ENCODE peak calls at places on chromosome 21, in seven cellular contexts. H is H1, R is SK-N-SH, Q is HepG2, A is K562, C is HCT116, K is GM12878. U is an unnamed sample.

GRCh38 chr21:33327792-33328433 is 3.1 kb downstream of the IFNAR1 start:
- DNase-seq in R (no peak), H (no peak), A (no peak), Q (no peak), K (no peak), C (no peak), U (no peak)

GRCh38 chr21:39576518-39577128 is 36.1 kb upstream of the B3GALT5 start:
- DNase-seq in H (no peak), R (no peak), C (no peak), Q (no peak), K (no peak), A (no peak), U (no peak)

GRCh38 chr21:26939532-26940181 is 27.2 kb downstream of the ADAMTS5 start:
- DNase-seq in A (no peak), R (no peak), Q (no peak), C (no peak), K (no peak), H (no peak), U (no peak)

GRCh38 chr21:36320421-36321324 is 676 bp downstream of the MORC3 start:
- DNase-seq in K (peak; percentile 17), A (no peak), R (peak; percentile 81), H (peak; percentile 79), Q (peak; percentile 35), C (peak; percentile 28), U (peak; percentile 36)

GRCh38 chr21:31011412-31011811 is 26.9 kb downstream of the KRTAP19-8 start:
- DNase-seq in Q (no peak), K (no peak), H (no peak), A (no peak), R (no peak), C (no peak), U (no peak)

GRCh38 chr21:35226302-35226701 is 177.2 kb upstream of the RUNX1 start:
- DNase-seq in H (no peak), A (no peak), K (no peak), R (no peak), Q (peak; percentile 24), C (no peak), U (peak; percentile 88)

GRCh38 chr21:38766987-38767722 is 38.6 kb upstream of the ETS2 start:
- DNase-seq in K (peak; percentile 96), C (no peak), Q (peak; percentile 20), A (no peak), H (no peak), R (no peak), U (no peak)

GRCh38 chr21:38567577-38568360 is 69.5 kb upstream of the ERG start:
- DNase-seq in H (no peak), R (peak; percentile 29), K (no peak), C (no peak), A (no peak), Q (no peak), U (no peak)

GRCh38 chr21:37904879-37905278 is 11.4 kb downstream of the KCNJ6 start:
- DNase-seq in Q (no peak), C (no peak), R (no peak), A (no peak), K (no peak), H (no peak), U (no peak)

GRCh38 chr21:36749935-36750578 is 51.1 kb downstream of the SIM2 start:
- DNase-seq in K (no peak), C (no peak), A (no peak), Q (no peak), R (no peak), H (peak; percentile 66), U (no peak)

GRCh38 chr21:39564200-39564599 is 48.5 kb upstream of the B3GALT5 start:
- DNase-seq in A (no peak), C (no peak), K (no peak), H (no peak), R (peak; percentile 56), Q (no peak), U (no peak)

GRCh38 chr21:21163904-21164303 is 165.7 kb downstream of the NCAM2 start:
- DNase-seq in Q (peak; percentile 26), R (peak; percentile 50), C (peak; percentile 7), A (peak; percentile 48), K (no peak), H (peak; percentile 44), U (peak; percentile 82)

GRCh38 chr21:38228115-38228514 is 28.7 kb upstream of the KCNJ15 start:
- DNase-seq in K (no peak), A (no peak), H (peak; percentile 55), C (no peak), Q (no peak), R (no peak), U (peak; percentile 43)

GRCh38 chr21:38716942-38717341 is 88.8 kb upstream of the ETS2 start:
- DNase-seq in K (no peak), Q (no peak), C (no peak), H (no peak), R (no peak), A (no peak), U (no peak)

GRCh38 chr21:38831526-38832467 is 26.1 kb downstream of the ETS2 start:
- DNase-seq in Q (peak; percentile 91), H (no peak), R (no peak), C (peak; percentile 35), A (no peak), K (peak; percentile 40), U (peak; percentile 21)

GRCh38 chr21:36767096-36767495 is 68.2 kb downstream of the SIM2 start:
- DNase-seq in Q (no peak), A (no peak), H (no peak), R (no peak), C (no peak), K (no peak), U (no peak)

GRCh38 chr21:37700641-37701202 is 215.5 kb downstream of the KCNJ6 start:
- DNase-seq in C (peak; percentile 73), K (peak; percentile 56), H (peak; percentile 48), A (peak; percentile 79), R (peak; percentile 76), Q (peak; percentile 48), U (peak; percentile 61)

GRCh38 chr21:22120616-22121266 is 1122.5 kb downstream of the NCAM2 start:
- DNase-seq in Q (no peak), A (no peak), R (no peak), H (peak; percentile 48), C (no peak), K (no peak), U (no peak)

GRCh38 chr21:33286600-33287456 is 20.7 kb downstream of the IL10RB start:
- DNase-seq in R (no peak), A (no peak), C (peak; percentile 38), K (no peak), H (no peak), Q (peak; percentile 73), U (peak; percentile 16)

GRCh38 chr21:33800753-33801423 is 114.7 kb downstream of the ATP5PO start:
- DNase-seq in Q (no peak), A (no peak), K (no peak), H (no peak), R (no peak), C (no peak), U (no peak)

GRCh38 chr21:38651570-38651969 is 153.3 kb upstream of the ERG start:
- DNase-seq in K (no peak), H (no peak), R (no peak), C (no peak), A (no peak), Q (no peak), U (no peak)

GRCh38 chr21:37886726-37887309 is 29.4 kb downstream of the KCNJ6 start:
- DNase-seq in A (no peak), C (no peak), H (no peak), Q (no peak), K (no peak), R (no peak), U (no peak)

GRCh38 chr21:36125513-36126121 is 9.3 kb upstream of the CBR3 start:
- DNase-seq in Q (peak; percentile 32), K (no peak), C (no peak), A (peak; percentile 65), R (peak; percentile 60), H (peak; percentile 71), U (no peak)

GRCh38 chr21:30689822-30690221 is 28.8 kb downstream of the KRTAP21-3 start:
- DNase-seq in R (no peak), Q (no peak), K (no peak), A (no peak), H (no peak), C (no peak), U (no peak)

GRCh38 chr21:28776251-28776650 is 216.4 kb downstream of the LTN1 start:
- DNase-seq in C (no peak), H (no peak), A (no peak), Q (no peak), K (no peak), R (no peak), U (no peak)

GRCh38 chr21:35963920-35964451 is 96.3 kb downstream of the SETD4 start:
- DNase-seq in H (no peak), C (no peak), A (no peak), Q (no peak), K (no peak), R (no peak), U (no peak)

GRCh38 chr21:39927304-39927886 is 60.2 kb downstream of the PCP4 start:
- DNase-seq in Q (no peak), A (no peak), H (no peak), C (no peak), R (no peak), K (no peak), U (no peak)

GRCh38 chr21:44414291-44415072 is 40.8 kb upstream of the LRRC3 start:
- DNase-seq in A (no peak), H (no peak), K (no peak), Q (no peak), C (no peak), R (no peak), U (no peak)
- TF ChIP-seq JUND in A (no peak), H (no peak), K (no peak), Q (no peak), C (no peak), R (no peak), U (no peak)

GRCh38 chr21:46077674-46078101 is 20.2 kb upstream of the COL6A2 start:
- DNase-seq in R (no peak), H (no peak), K (no peak), A (no peak), Q (no peak), C (no peak), U (no peak)
- TF ChIP-seq JUND in R (no peak), H (no peak), K (no peak), A (no peak), Q (no peak), C (no peak), U (no peak)

DNA sequence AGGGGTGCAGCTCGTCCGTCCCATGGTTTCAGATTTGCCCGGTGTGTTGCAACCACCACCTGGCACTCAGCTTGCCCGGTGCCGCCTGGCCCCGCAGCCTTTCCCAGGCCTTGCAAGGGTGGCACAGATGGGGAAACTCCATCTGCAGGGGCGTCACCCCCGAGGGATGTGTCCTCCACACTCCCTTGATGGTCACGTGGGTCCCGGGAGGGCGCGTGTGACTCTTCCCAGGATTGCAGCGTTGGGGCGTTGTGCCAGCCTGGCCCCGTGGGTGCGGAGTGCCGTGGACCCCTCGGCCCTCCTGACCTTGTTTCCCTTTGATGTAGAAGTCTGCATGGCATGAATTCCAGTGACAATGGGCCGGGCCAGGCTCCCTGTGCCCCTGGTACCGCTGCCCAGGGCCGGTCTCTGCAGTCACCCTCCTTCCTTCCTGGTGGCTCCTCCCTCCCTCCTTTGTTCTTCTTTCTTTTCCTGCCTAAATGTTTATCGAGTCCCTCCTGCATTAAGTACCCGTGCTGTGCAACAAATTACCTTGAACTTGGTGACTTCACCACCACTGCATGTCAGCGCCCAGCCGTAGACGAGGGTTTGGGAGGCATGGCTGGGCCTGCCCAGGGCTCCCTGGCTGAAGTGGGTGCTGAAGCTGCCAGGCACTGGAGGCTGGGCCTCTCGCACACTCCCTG is 22.9 kb downstream of the RRP1 start:
- DNase-seq in Q (peak; percentile 21), C (no peak), K (no peak), H (no peak), A (no peak), R (no peak), U (peak; percentile 35)
- TF ChIP-seq JUND in Q (no peak), C (no peak), K (no peak), H (no peak), A (no peak), R (no peak), U (no peak)

GRCh38 chr21:18545908-18546307 is 142.3 kb upstream of the TMPRSS15 start:
- DNase-seq in Q (no peak), K (no peak), A (no peak), R (no peak), H (no peak), C (no peak), U (no peak)
- TF ChIP-seq JUND in Q (no peak), K (no peak), A (no peak), R (no peak), H (no peak), C (no peak), U (no peak)